ENCODE peak calls at places on chromosomes 1 and 21, in six cellular contexts. One of them, this sample, is unnamed.

GRCh38 chr21:35616090-35616489 is 444.2 kb downstream of the SETD4 start:
- DNase-seq in K562: no peak
- DNase-seq in HepG2: no peak
- DNase-seq in GM12891: no peak
- DNase-seq in GM12878: no peak
- DNase-seq in H1: no peak
- DNase-seq in this sample: no peak

GRCh38 chr1:198490224-198490623 is 50.3 kb downstream of the ATP6V1G3 start:
- DNase-seq in GM12878: no peak
- DNase-seq in K562: no peak
- DNase-seq in GM12891: no peak
- DNase-seq in HepG2: no peak
- DNase-seq in H1: no peak
- DNase-seq in this sample: no peak

GRCh38 chr21:29514652-29515247 is 216.0 kb downstream of the BACH1 start:
- DNase-seq in HepG2: no peak
- DNase-seq in GM12891: no peak
- DNase-seq in H1: no peak
- DNase-seq in GM12878: no peak
- DNase-seq in K562: no peak
- DNase-seq in this sample: no peak

GRCh38 chr1:145740269-145740668 is 21.0 kb downstream of the CD160 start:
- DNase-seq in HepG2: no peak
- DNase-seq in H1: no peak
- DNase-seq in K562: no peak
- DNase-seq in GM12878: no peak
- DNase-seq in GM12891: no peak
- DNase-seq in this sample: no peak

GRCh38 chr1:156276966-156277381 is 5.7 kb downstream of the SMG5 start:
- DNase-seq in K562: no peak
- DNase-seq in GM12891: no peak
- DNase-seq in H1: no peak
- DNase-seq in GM12878: no peak
- DNase-seq in HepG2: no peak
- DNase-seq in this sample: no peak

GRCh38 chr1:115761601-115762302 is 6.8 kb downstream of the CASQ2 start:
- DNase-seq in GM12891: no peak
- DNase-seq in H1: no peak
- DNase-seq in HepG2: no peak
- DNase-seq in GM12878: no peak
- DNase-seq in K562: no peak
- DNase-seq in this sample: no peak

GRCh38 chr1:230794431-230794830 is 47.2 kb downstream of the CAPN9 start:
- DNase-seq in GM12891: no peak
- DNase-seq in H1: no peak
- DNase-seq in GM12878: no peak
- DNase-seq in HepG2: no peak
- DNase-seq in K562: no peak
- DNase-seq in this sample: no peak

GRCh38 chr1:76833151-76833550 is 34.1 kb upstream of the ST6GALNAC5 start:
- DNase-seq in GM12878: no peak
- DNase-seq in K562: no peak
- DNase-seq in H1: no peak
- DNase-seq in GM12891: no peak
- DNase-seq in HepG2: no peak
- DNase-seq in this sample: no peak

GRCh38 chr21:42305707-42306147 is 9.5 kb downstream of the TFF3 start:
- DNase-seq in GM12891: no peak
- DNase-seq in H1: no peak
- DNase-seq in HepG2: no peak
- DNase-seq in GM12878: no peak
- DNase-seq in K562: no peak
- DNase-seq in this sample: no peak

GRCh38 chr1:203826175-203826574 is 30.8 kb downstream of the ZBED6 start:
- DNase-seq in K562: no peak
- DNase-seq in GM12878: no peak
- DNase-seq in H1: no peak
- DNase-seq in GM12891: no peak
- DNase-seq in HepG2: no peak
- DNase-seq in this sample: no peak

GRCh38 chr1:94063379-94063778 is 57.6 kb downstream of the ABCA4 start:
- DNase-seq in GM12891: no peak
- DNase-seq in HepG2: peak
- DNase-seq in H1: no peak
- DNase-seq in K562: no peak
- DNase-seq in GM12878: no peak
- DNase-seq in this sample: no peak

GRCh38 chr21:36454079-36454478 is 25.8 kb downstream of the CLDN14 start:
- DNase-seq in K562: no peak
- DNase-seq in H1: no peak
- DNase-seq in GM12878: no peak
- DNase-seq in GM12891: no peak
- DNase-seq in HepG2: no peak
- DNase-seq in this sample: no peak

DNA sequence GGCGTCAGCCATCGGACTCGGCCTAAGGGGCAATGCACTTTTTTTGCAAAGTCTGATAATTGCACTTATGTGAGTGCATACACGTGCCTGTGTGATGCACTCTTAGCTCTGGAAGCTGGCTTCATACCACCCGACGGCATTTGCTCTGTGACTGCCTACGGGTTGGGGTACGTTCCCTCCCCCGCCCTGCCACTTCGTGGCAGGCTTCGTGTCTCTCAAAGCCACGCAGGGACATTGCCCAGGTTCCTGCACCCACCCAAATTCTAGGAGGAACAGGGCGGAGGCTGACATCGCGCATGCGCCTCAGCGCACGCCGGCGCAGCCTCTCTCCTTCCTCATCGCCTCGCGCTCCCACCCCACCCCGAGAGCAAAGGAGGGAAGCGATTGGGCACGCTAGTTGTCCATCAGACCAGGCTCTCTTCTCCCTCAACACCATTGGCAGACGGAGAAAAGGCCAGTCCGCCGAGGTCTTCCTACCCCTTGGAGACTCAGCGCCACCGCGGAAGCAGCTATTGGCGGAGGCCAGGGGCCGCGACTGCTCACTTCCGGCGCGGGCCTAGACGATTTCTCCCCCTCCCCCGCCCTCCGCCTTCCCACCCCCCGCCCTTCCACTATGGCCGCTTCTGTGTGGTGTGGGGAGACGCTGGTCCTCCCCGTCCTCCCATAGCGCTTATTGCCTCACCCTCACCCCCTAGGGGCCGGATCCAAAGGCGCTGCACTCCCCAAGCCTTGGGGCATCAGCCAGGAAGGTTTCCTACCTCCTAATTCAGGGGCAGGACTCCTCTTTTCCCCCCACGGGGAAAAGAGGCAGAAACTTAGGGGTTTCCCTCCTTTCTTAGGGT is at the start of gene INTS3:
- DNase-seq in HepG2: peak
- DNase-seq in K562: peak
- DNase-seq in GM12878: peak
- DNase-seq in H1: peak
- DNase-seq in GM12891: peak
- DNase-seq in this sample: peak
- TF ChIP-seq POLR2A in HepG2: peak
- TF ChIP-seq POLR2A in K562: peak
- TF ChIP-seq POLR2A in GM12878: peak
- TF ChIP-seq POLR2A in H1: peak
- TF ChIP-seq POLR2A in GM12891: peak
- TF ChIP-seq POLR2A in this sample: peak

GRCh38 chr1:30506785-30507312 is 216.5 kb downstream of the MATN1 start:
- DNase-seq in K562: no peak
- DNase-seq in GM12878: no peak
- DNase-seq in HepG2: no peak
- DNase-seq in GM12891: no peak
- DNase-seq in H1: no peak
- DNase-seq in this sample: no peak
- TF ChIP-seq TAF1 in K562: no peak
- TF ChIP-seq TAF1 in GM12878: no peak
- TF ChIP-seq TAF1 in HepG2: no peak
- TF ChIP-seq TAF1 in GM12891: no peak
- TF ChIP-seq TAF1 in H1: no peak
- TF ChIP-seq TAF1 in this sample: no peak

GRCh38 chr1:155210304-155210703 is 1.8 kb downstream of the MTX1 start:
- DNase-seq in K562: peak
- DNase-seq in HepG2: no peak
- DNase-seq in GM12891: no peak
- DNase-seq in GM12878: no peak
- DNase-seq in H1: no peak
- DNase-seq in this sample: no peak

GRCh38 chr1:155208656-155209372 is at the start of gene MTX1:
- DNase-seq in K562: peak
- DNase-seq in HepG2: peak
- DNase-seq in GM12878: no peak
- DNase-seq in GM12891: peak
- DNase-seq in H1: no peak
- DNase-seq in this sample: peak

GRCh38 chr1:155207578-155208405 is at the start of gene THBS3:
- DNase-seq in HepG2: no peak
- DNase-seq in GM12891: no peak
- DNase-seq in GM12878: no peak
- DNase-seq in H1: no peak
- DNase-seq in K562: no peak
- DNase-seq in this sample: no peak

GRCh38 chr1:155208406-155208655 is 164 bp upstream of the MTX1 start:
- DNase-seq in HepG2: no peak
- DNase-seq in H1: no peak
- DNase-seq in K562: no peak
- DNase-seq in GM12891: no peak
- DNase-seq in GM12878: no peak
- DNase-seq in this sample: no peak

DNA sequence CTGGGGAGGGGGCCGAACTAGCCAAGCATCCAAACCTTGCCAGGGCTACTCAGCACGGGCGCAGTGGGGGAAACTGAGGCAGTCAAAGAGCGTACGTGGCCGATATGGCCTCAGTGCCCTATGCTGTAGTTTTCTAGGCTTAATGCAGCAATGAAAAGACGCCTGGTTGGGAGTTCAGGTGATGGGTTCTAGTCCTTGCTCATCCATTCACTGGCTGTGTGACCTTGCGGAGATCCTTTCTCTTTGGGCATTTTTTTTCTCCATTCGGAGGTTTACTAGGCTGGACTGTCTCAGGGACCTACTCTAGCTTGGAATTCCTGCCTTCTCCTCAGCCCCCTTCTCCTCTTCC is 852 bp downstream of the MTX1 start:
- DNase-seq in H1: no peak
- DNase-seq in HepG2: no peak
- DNase-seq in GM12891: no peak
- DNase-seq in K562: no peak
- DNase-seq in GM12878: no peak
- DNase-seq in this sample: no peak
- TF ChIP-seq POLR2A in H1: peak
- TF ChIP-seq POLR2A in HepG2: no peak
- TF ChIP-seq POLR2A in GM12891: no peak
- TF ChIP-seq POLR2A in K562: no peak
- TF ChIP-seq POLR2A in GM12878: no peak
- TF ChIP-seq POLR2A in this sample: no peak

DNA sequence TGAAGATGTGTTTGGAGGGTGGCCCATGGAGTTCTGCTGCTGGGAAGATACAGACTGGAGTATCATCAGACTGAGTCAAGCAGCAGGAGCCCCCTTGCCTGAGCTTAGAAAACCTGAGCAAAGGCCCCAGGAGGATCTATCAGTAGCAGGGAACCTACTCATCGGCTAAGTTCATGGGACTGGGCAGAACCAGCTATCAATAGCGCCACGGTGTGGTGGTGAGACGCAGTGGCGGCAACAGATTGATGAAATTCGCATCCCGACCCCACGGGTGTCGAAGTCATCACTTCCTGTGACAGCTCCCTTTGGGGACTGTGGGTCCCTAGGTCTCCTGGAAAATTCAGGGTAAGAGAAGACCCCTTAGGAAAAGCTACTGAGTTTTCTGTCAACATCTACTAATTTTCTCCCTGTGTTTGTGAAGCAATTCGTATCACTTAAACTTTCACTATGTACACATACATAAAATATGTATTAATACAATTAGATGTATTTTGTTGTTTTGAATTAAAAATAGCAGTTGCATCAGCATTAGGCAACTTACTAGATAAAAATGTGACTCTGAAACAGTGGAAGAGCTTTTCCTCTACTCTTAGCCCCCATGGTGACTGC is 7.1 kb upstream of the CACNA1S start:
- DNase-seq in H1: no peak
- DNase-seq in GM12878: no peak
- DNase-seq in K562: peak
- DNase-seq in HepG2: peak
- DNase-seq in GM12891: peak
- DNase-seq in this sample: peak
- TF ChIP-seq TAF1 in H1: no peak
- TF ChIP-seq TAF1 in GM12878: no peak
- TF ChIP-seq TAF1 in K562: no peak
- TF ChIP-seq TAF1 in HepG2: no peak
- TF ChIP-seq TAF1 in GM12891: no peak
- TF ChIP-seq TAF1 in this sample: no peak

GRCh38 chr1:207052736-207053545 is at the start of gene PFKFB2:
- DNase-seq in GM12878: peak
- DNase-seq in HepG2: peak
- DNase-seq in K562: peak
- DNase-seq in GM12891: peak
- DNase-seq in H1: peak
- DNase-seq in this sample: peak
- TF ChIP-seq POLR2A in GM12878: peak
- TF ChIP-seq POLR2A in HepG2: peak
- TF ChIP-seq POLR2A in K562: peak
- TF ChIP-seq POLR2A in GM12891: peak
- TF ChIP-seq POLR2A in H1: peak
- TF ChIP-seq POLR2A in this sample: peak

GRCh38 chr21:46062471-46063211 is 35.3 kb upstream of the COL6A2 start:
- DNase-seq in GM12891: no peak
- DNase-seq in K562: no peak
- DNase-seq in H1: no peak
- DNase-seq in HepG2: no peak
- DNase-seq in GM12878: no peak
- DNase-seq in this sample: no peak
- TF ChIP-seq TAF1 in GM12891: no peak
- TF ChIP-seq TAF1 in K562: no peak
- TF ChIP-seq TAF1 in H1: no peak
- TF ChIP-seq TAF1 in HepG2: no peak
- TF ChIP-seq TAF1 in GM12878: no peak
- TF ChIP-seq TAF1 in this sample: no peak

DNA sequence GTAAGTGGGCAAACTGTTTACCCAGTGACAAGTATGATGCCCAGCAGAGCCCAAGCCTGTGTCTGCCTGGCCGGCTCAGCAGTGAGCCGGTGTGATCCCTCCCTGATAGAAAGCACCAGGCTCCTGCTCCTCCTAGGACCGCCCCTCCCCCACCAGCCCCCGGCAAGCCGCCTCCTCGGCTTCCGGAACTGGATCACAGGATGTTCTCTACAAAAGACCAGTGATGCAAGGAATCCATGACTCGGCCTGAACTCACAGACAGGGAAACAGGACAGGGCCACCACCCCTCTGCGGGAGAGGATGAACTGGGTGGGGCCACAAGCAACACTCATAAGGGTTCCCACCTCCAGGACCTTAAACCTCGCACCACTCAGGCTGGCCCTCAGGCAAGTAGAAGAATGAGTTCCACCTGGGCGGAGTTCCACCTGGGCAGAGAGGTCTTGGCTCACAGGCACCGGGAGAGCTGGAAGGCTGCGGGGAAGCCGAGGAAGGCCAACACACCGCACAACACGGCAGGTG is 7.8 kb downstream of the ACOT7 start:
- DNase-seq in GM12891: no peak
- DNase-seq in K562: no peak
- DNase-seq in HepG2: no peak
- DNase-seq in H1: peak
- DNase-seq in GM12878: no peak
- DNase-seq in this sample: no peak
- TF ChIP-seq POLR2A in GM12891: no peak
- TF ChIP-seq POLR2A in K562: no peak
- TF ChIP-seq POLR2A in HepG2: no peak
- TF ChIP-seq POLR2A in H1: peak
- TF ChIP-seq POLR2A in GM12878: no peak
- TF ChIP-seq POLR2A in this sample: no peak

GRCh38 chr21:31675960-31676359 is 16.5 kb downstream of the SOD1 start:
- DNase-seq in GM12878: no peak
- DNase-seq in HepG2: no peak
- DNase-seq in K562: no peak
- DNase-seq in H1: no peak
- DNase-seq in GM12891: no peak
- DNase-seq in this sample: no peak
- TF ChIP-seq TAF1 in GM12878: no peak
- TF ChIP-seq TAF1 in HepG2: no peak
- TF ChIP-seq TAF1 in K562: no peak
- TF ChIP-seq TAF1 in H1: no peak
- TF ChIP-seq TAF1 in GM12891: no peak
- TF ChIP-seq TAF1 in this sample: no peak